ENCODE peak calls at places on chromosomes 7 and 10, in seven cellular contexts. D is tibial artery, I is sigmoid colon, Q is ovary, P is H9, V is body of pancreas, Y is lower lobe of right lung. F is an unnamed sample. For H3K4me1 and H3K9me3, the result is how much of the 10 kb centered on the place peaks cover.

GRCh38 chr7:103059471-103059870 is 15.1 kb downstream of the FBXL13 start:
- DNase-seq in I (no peak), Y (no peak), V (no peak), Q (no peak), P (no peak), D (no peak), F (no peak)

GRCh38 chr10:95172851-95173250 is 21.2 kb upstream of the ACSM6 start:
- DNase-seq in I (no peak), Q (no peak), V (no peak), Y (no peak), P (no peak), D (no peak), F (no peak)

GRCh38 chr7:35399840-35400239 is 145.9 kb upstream of the TBX20 start:
- DNase-seq in Y (no peak), D (no peak), I (no peak), Q (no peak), V (no peak), P (no peak), F (no peak)

GRCh38 chr10:69382382-69383117 is 34.2 kb downstream of the TACR2 start:
- DNase-seq in V (no peak), D (no peak), Q (no peak), Y (no peak), I (no peak), P (no peak), F (no peak)

GRCh38 chr7:140423501-140423900 is 19.6 kb downstream of the RAB19 start:
- DNase-seq in P (no peak), Q (no peak), D (no peak), Y (no peak), V (no peak), I (no peak), F (no peak)

GRCh38 chr10:96448021-96448457 is 65.7 kb downstream of the TLL2 start:
- DNase-seq in V (no peak), D (no peak), I (peak), Q (peak), Y (no peak), P (no peak), F (peak)

GRCh38 chr10:26857991-26858706 is 2.6 kb downstream of the ABI1 start:
- DNase-seq in D (no peak), Y (no peak), I (no peak), P (no peak), V (no peak), Q (no peak), F (no peak)

GRCh38 chr10:116300477-116301034 is 23.7 kb upstream of the CCDC172 start:
- DNase-seq in Y (no peak), V (no peak), D (no peak), P (no peak), I (no peak), Q (no peak), F (no peak)

GRCh38 chr7:102459221-102459844 is 5.3 kb downstream of the ALKBH4 start:
- DNase-seq in Y (no peak), V (no peak), Q (no peak), D (no peak), P (no peak), I (no peak), F (no peak)

GRCh38 chr7:30526163-30526562 is 21.5 kb upstream of the GGCT start:
- DNase-seq in I (no peak), D (no peak), Q (no peak), Y (no peak), V (no peak), P (peak), F (no peak)

GRCh38 chr7:32481176-32481575 is 9.0 kb downstream of the LSM5 start:
- DNase-seq in V (no peak), Q (no peak), D (no peak), P (no peak), I (no peak), Y (no peak), F (no peak)

GRCh38 chr7:85186083-85186520 is 754 bp downstream of the SEMA3D start:
- DNase-seq in V (peak), Y (no peak), I (peak), D (peak), P (peak), Q (peak), F (peak)

GRCh38 chr10:80946957-80947722 is 409.4 kb downstream of the SH2D4B start:
- DNase-seq in P (no peak), V (no peak), I (no peak), D (no peak), Q (no peak), Y (no peak), F (no peak)

GRCh38 chr10:49092477-49092876 is 22.8 kb downstream of the VSTM4 start:
- DNase-seq in Q (peak), P (peak), D (no peak), Y (no peak), V (no peak), I (no peak), F (no peak)

GRCh38 chr7:159042084-159042483 is 102.6 kb downstream of the VIPR2 start:
- DNase-seq in I (peak), Q (no peak), P (no peak), Y (no peak), D (no peak), V (no peak), F (no peak)

GRCh38 chr7:90834771-90835170 is 238.7 kb downstream of the CDK14 start:
- DNase-seq in I (no peak), V (no peak), Q (no peak), P (no peak), D (no peak), Y (no peak), F (no peak)

GRCh38 chr10:96565774-96566173 is 21.0 kb downstream of the TM9SF3 start:
- DNase-seq in V (no peak), I (no peak), Q (no peak), P (no peak), D (no peak), Y (no peak), F (no peak)

GRCh38 chr10:13485623-13486022 is 43.2 kb downstream of the BEND7 start:
- DNase-seq in V (no peak), Y (no peak), Q (no peak), D (no peak), P (no peak), I (no peak), F (no peak)

GRCh38 chr7:122600630-122601029 is 98.3 kb downstream of the RNF133 start:
- DNase-seq in Y (no peak), V (no peak), I (no peak), D (no peak), Q (no peak), P (no peak), F (no peak)

GRCh38 chr10:108095932-108096925 is 931.7 kb upstream of the SORCS1 start:
- DNase-seq in D (no peak), Q (no peak), Y (no peak), I (no peak), V (no peak), P (peak), F (no peak)

GRCh38 chr10:93680414-93681047 is 21.9 kb downstream of the FRA10AC1 start:
- DNase-seq in I (no peak), P (no peak), D (no peak), Y (no peak), V (no peak), Q (no peak), F (peak)

GRCh38 chr7:220151-220841 is 27.9 kb downstream of the FAM20C start:
- DNase-seq in I (no peak), V (no peak), Q (no peak), D (no peak), P (peak), Y (no peak), F (no peak)

GRCh38 chr10:50604823-50605222 is 18.9 kb downstream of the SGMS1 start:
- DNase-seq in I (no peak), V (no peak), Y (no peak), D (no peak), P (no peak), Q (no peak), F (no peak)

GRCh38 chr7:75695036-75695435 is 43.7 kb downstream of the HIP1 start:
- DNase-seq in Q (no peak), V (no peak), Y (no peak), P (no peak), D (peak), I (peak), F (no peak)

GRCh38 chr10:112938808-112939482 is 11.1 kb upstream of the TCF7L2 start:
- DNase-seq in Q (no peak), P (no peak), D (no peak), I (no peak), V (no peak), Y (no peak), F (peak)

GRCh38 chr10:102227050-102227449 is 951 bp downstream of the ELOVL3 start:
- DNase-seq in I (no peak), V (no peak), Q (no peak), Y (peak), D (no peak), P (no peak), F (no peak)

GRCh38 chr7:88309845-88310244 is 3.2 kb upstream of the STEAP4 start:
- DNase-seq in Q (no peak), I (no peak), P (no peak), V (no peak), D (no peak), Y (no peak), F (no peak)

GRCh38 chr10:28291881-28292297 is 11.0 kb downstream of the MPP7 start:
- DNase-seq in P (no peak), D (no peak), I (no peak), Y (no peak), V (peak), Q (no peak), F (no peak)

GRCh38 chr10:73522263-73522662 is 26.4 kb upstream of the PPP3CB start:
- DNase-seq in Q (no peak), Y (no peak), P (no peak), V (no peak), I (no peak), D (no peak), F (no peak)

GRCh38 chr7:77866791-77867190 is 68.2 kb downstream of the PHTF2 start:
- DNase-seq in I (no peak), Q (no peak), Y (no peak), V (no peak), D (no peak), P (no peak), F (peak)

GRCh38 chr7:155594961-155595366 is 48.6 kb upstream of the CNPY1 start:
- DNase-seq in Y (peak), Q (no peak), D (no peak), I (no peak), V (no peak), P (peak), F (no peak)
- H3K4me1 ChIP-seq in Y (under half), Q (under half), D (under half), I (under half), V (under half), P (under half), F (under half)

GRCh38 chr10:129767751-129768150 is 196.3 kb downstream of the EBF3 start:
- DNase-seq in D (peak), V (no peak), Q (no peak), P (no peak), Y (peak), I (no peak), F (no peak)

GRCh38 chr10:129768437-129769355 is 195.4 kb downstream of the EBF3 start:
- DNase-seq in V (no peak), D (peak), Q (no peak), Y (peak), I (no peak), P (peak), F (no peak)

GRCh38 chr10:129771024-129771423 is 193.1 kb downstream of the EBF3 start:
- DNase-seq in Q (no peak), D (peak), P (peak), Y (peak), V (no peak), I (no peak), F (no peak)

GRCh38 chr10:129770286-129770685 is 193.8 kb downstream of the EBF3 start:
- DNase-seq in Y (peak), I (peak), V (no peak), D (peak), P (peak), Q (no peak), F (no peak)

DNA sequence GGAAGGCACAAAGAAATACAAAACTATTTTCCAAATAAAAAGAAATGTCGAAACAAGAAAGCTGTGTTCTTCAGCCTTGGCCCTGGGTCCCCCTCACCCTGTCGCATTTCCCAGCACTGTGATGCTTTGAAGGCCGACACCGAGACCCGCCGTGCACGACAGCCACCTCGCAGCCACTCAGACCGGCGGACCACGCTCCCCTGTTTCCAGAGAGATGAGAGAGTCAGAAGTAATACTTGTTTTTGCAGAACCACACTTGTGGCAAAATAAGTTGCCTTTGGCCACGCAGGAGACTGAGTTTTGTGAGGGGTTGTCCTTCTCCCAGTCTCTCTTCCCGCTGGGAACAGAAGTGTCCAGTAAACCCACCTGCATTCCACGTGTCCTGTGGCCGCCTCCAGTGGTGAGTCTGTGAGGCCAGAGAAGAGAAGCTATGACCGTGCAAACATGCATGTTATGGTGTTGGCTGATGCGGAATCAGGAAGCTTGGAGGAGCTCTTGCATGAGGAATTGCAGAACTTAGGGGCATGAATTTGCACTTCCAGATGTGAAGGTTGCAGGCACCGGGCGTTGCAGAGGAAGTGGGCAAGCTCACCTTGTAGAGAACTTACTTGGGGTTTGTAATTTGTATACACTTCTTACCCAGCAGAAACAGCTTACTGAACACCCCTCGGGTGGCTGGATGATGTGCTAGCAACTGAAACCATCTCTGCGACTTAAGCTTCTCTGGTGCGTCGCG is 194.5 kb downstream of the EBF3 start:
- DNase-seq in I (peak), Q (no peak), V (no peak), P (peak), D (peak), Y (peak), F (no peak)
- H3K9me3 ChIP-seq in I (under half), Q (under half), V (under half), P (under half), D (under half), Y (under half), F (under half)

GRCh38 chr7:84125654-84126053 is 68.9 kb downstream of the SEMA3A start:
- DNase-seq in Q (no peak), V (no peak), I (no peak), D (no peak), Y (no peak), P (no peak), F (no peak)

GRCh38 chr7:84122582-84123360 is 71.8 kb downstream of the SEMA3A start:
- DNase-seq in I (no peak), Q (no peak), D (no peak), Y (no peak), V (no peak), P (no peak), F (no peak)

DNA sequence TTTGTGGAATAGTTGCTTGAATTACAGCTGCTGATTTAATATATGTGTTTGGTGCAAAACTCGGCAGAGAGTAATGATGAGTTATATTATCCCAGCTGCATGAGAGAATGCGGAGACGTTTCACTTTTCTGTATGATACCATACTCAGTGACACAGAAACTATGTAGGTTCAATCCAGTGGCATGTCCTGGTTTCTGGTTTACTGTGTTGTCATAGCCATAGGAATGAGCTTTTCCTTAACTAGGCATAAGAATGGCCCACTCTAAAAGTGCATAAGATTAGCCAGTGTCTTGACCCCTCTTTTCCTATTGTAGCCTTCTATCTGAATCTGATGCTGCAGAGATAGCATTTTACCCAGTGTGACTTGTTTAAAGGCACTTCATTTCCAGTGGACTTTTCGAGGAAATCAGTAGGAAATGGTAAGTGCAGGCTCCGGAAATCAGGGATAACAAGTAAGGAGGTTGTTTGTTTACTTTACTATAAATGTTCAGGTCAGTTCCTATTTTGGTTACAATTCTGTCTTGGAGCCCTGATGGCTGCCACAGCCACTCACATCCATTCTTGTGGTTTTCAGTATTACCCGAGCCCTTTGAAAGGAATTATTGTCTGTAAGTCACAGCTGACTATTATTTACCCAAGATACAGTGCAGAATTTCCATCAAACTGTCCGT is 70.6 kb downstream of the SEMA3A start:
- DNase-seq in I (no peak), V (no peak), P (no peak), Y (no peak), D (no peak), Q (no peak), F (no peak)
- H3K27ac ChIP-seq in I (peak), V (no peak), P (no peak), Y (no peak), D (no peak), Q (no peak), F (no peak)

DNA sequence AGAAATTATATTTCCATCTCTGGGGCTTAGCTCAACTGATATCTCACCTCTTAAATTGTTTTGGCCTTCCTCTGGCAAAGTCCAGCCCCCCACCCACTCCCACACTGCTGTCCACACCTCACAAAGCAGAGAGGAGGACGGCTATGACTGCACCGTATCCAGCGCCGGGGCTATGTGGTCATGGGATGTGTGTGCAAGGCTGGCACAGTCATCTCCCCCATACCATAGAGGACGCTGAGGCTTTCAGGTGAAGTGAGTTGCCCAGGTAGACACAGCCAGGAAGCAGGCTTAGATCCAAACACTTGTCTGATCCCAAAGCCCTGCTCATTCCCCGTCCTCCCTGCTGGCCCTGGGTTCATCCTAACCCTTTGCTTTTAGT is 80.2 kb downstream of the GRK5 start:
- DNase-seq in D (no peak), Y (no peak), P (no peak), I (no peak), V (no peak), Q (no peak), F (no peak)
- H3K4me1 ChIP-seq in D (half or more), Y (half or more), P (under half), I (under half), V (under half), Q (half or more), F (under half)

DNA sequence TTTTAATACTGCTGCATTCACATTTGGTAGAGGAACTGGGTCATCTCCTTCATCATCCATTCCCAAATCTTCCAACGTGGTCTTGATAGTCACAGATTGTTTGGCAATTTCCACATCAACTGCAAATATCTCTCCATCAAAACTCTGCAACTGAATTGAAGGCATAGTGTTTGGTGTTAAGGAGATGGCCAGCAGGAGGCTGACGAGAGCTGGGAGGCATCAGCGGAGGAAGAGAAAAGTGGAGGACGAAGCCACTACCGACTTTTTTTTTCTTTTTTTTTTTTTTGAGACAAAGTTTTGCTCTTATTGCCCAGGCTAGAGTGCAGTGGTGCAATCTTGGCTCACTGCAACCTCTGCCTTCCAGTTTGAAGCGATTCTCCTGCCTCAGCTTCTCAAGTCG is 205.0 kb upstream of the KCTD7 start:
- DNase-seq in I (no peak), P (no peak), D (no peak), Y (no peak), V (no peak), Q (no peak), F (no peak)
- H3K9me3 ChIP-seq in I (under half), P (under half), D (under half), Y (under half), V (under half), Q (under half), F (under half)

GRCh38 chr10:46544989-46545791 is 11.3 kb downstream of the GPRIN2 start:
- DNase-seq in Y (peak), Q (peak), D (peak), V (peak), P (peak), I (peak), F (peak)
- H3K27ac ChIP-seq in Y (no peak), Q (no peak), D (no peak), V (no peak), P (no peak), I (peak), F (no peak)

GRCh38 chr7:129848436-129848835 is 104.3 kb downstream of the UBE2H start:
- DNase-seq in V (no peak), Y (no peak), P (no peak), Q (no peak), D (no peak), I (no peak), F (no peak)
- H3K4me1 ChIP-seq in V (half or more), Y (under half), P (under half), Q (under half), D (under half), I (under half), F (under half)

GRCh38 chr10:133458021-133458709 is 4.4 kb downstream of the SCART1 start:
- DNase-seq in V (no peak), Y (no peak), D (peak), I (no peak), P (no peak), Q (no peak), F (no peak)
- H3K9me3 ChIP-seq in V (under half), Y (under half), D (under half), I (under half), P (half or more), Q (under half), F (under half)

F was measured in small intestine.